ENCODE peak calls at places on chromosomes 3 and 15, in five cellular contexts. One of them, this sample, is unnamed. For H3K27me3 and H3K36me3, the result is how much of the 10 kb centered on the place peaks cover.

GRCh38 chr15:77107068-77107467 is 36.2 kb upstream of the TSPAN3 start:
- DNase-seq in heart right ventricle: peak
- DNase-seq in aorta: peak
- DNase-seq in naive thymus-derived CD4-positive, alpha-beta T cell: no peak
- DNase-seq in sigmoid colon: peak
- DNase-seq in this sample: no peak

GRCh38 chr3:146454796-146455195 is 14.6 kb downstream of the PLSCR2 start:
- DNase-seq in heart right ventricle: no peak
- DNase-seq in aorta: no peak
- DNase-seq in naive thymus-derived CD4-positive, alpha-beta T cell: no peak
- DNase-seq in sigmoid colon: no peak
- DNase-seq in this sample: no peak

GRCh38 chr3:121592856-121593702 is at the start of gene FBXO40:
- DNase-seq in heart right ventricle: peak
- DNase-seq in aorta: no peak
- DNase-seq in naive thymus-derived CD4-positive, alpha-beta T cell: no peak
- DNase-seq in sigmoid colon: no peak
- DNase-seq in this sample: peak

GRCh38 chr3:43366880-43367279 is 80.5 kb downstream of the SNRK start:
- DNase-seq in heart right ventricle: peak
- DNase-seq in aorta: peak
- DNase-seq in naive thymus-derived CD4-positive, alpha-beta T cell: no peak
- DNase-seq in sigmoid colon: no peak
- DNase-seq in this sample: no peak

GRCh38 chr3:2301361-2301760 is 202.7 kb downstream of the CNTN4 start:
- DNase-seq in heart right ventricle: no peak
- DNase-seq in aorta: no peak
- DNase-seq in naive thymus-derived CD4-positive, alpha-beta T cell: no peak
- DNase-seq in sigmoid colon: no peak
- DNase-seq in this sample: no peak

GRCh38 chr3:24272408-24272807 is 222.2 kb downstream of the THRB start:
- DNase-seq in heart right ventricle: no peak
- DNase-seq in aorta: no peak
- DNase-seq in naive thymus-derived CD4-positive, alpha-beta T cell: no peak
- DNase-seq in sigmoid colon: no peak
- DNase-seq in this sample: no peak

GRCh38 chr15:49628379-49628778 is 7.5 kb downstream of the DTWD1 start:
- DNase-seq in heart right ventricle: no peak
- DNase-seq in aorta: no peak
- DNase-seq in naive thymus-derived CD4-positive, alpha-beta T cell: no peak
- DNase-seq in sigmoid colon: no peak
- DNase-seq in this sample: no peak

GRCh38 chr15:29223640-29224039 is 46.0 kb downstream of the NSMCE3 start:
- DNase-seq in heart right ventricle: no peak
- DNase-seq in aorta: no peak
- DNase-seq in naive thymus-derived CD4-positive, alpha-beta T cell: no peak
- DNase-seq in sigmoid colon: no peak
- DNase-seq in this sample: no peak

GRCh38 chr3:129184396-129184656 is 630 bp upstream of the CNBP start:
- DNase-seq in heart right ventricle: peak
- DNase-seq in aorta: no peak
- DNase-seq in naive thymus-derived CD4-positive, alpha-beta T cell: no peak
- DNase-seq in sigmoid colon: peak
- DNase-seq in this sample: peak

GRCh38 chr3:80087769-80088168 is 320.0 kb upstream of the ROBO1 start:
- DNase-seq in heart right ventricle: no peak
- DNase-seq in aorta: no peak
- DNase-seq in naive thymus-derived CD4-positive, alpha-beta T cell: no peak
- DNase-seq in sigmoid colon: no peak
- DNase-seq in this sample: no peak

GRCh38 chr3:48919215-48920138 is 835 bp downstream of the ARIH2 start:
- DNase-seq in heart right ventricle: peak
- DNase-seq in aorta: peak
- DNase-seq in naive thymus-derived CD4-positive, alpha-beta T cell: peak
- DNase-seq in sigmoid colon: no peak
- DNase-seq in this sample: peak

GRCh38 chr3:150370129-150370602 is 37.9 kb upstream of the TSC22D2 start:
- DNase-seq in heart right ventricle: peak
- DNase-seq in aorta: peak
- DNase-seq in naive thymus-derived CD4-positive, alpha-beta T cell: no peak
- DNase-seq in sigmoid colon: peak
- DNase-seq in this sample: peak

GRCh38 chr15:38533926-38534325 is 30.7 kb downstream of the RASGRP1 start:
- DNase-seq in heart right ventricle: no peak
- DNase-seq in aorta: no peak
- DNase-seq in naive thymus-derived CD4-positive, alpha-beta T cell: no peak
- DNase-seq in sigmoid colon: no peak
- DNase-seq in this sample: no peak

GRCh38 chr3:120492103-120492502 is 41.3 kb upstream of the FSTL1 start:
- DNase-seq in heart right ventricle: no peak
- DNase-seq in aorta: no peak
- DNase-seq in naive thymus-derived CD4-positive, alpha-beta T cell: no peak
- DNase-seq in sigmoid colon: no peak
- DNase-seq in this sample: no peak

GRCh38 chr3:168628549-168628948 is 532.8 kb upstream of the GOLIM4 start:
- DNase-seq in heart right ventricle: no peak
- DNase-seq in aorta: no peak
- DNase-seq in naive thymus-derived CD4-positive, alpha-beta T cell: no peak
- DNase-seq in sigmoid colon: no peak
- DNase-seq in this sample: no peak

GRCh38 chr3:72281551-72281950 is 496.6 kb upstream of the PROK2 start:
- DNase-seq in heart right ventricle: no peak
- DNase-seq in aorta: no peak
- DNase-seq in naive thymus-derived CD4-positive, alpha-beta T cell: no peak
- DNase-seq in sigmoid colon: no peak
- DNase-seq in this sample: no peak

GRCh38 chr3:134757549-134758069 is 37.5 kb upstream of the EPHB1 start:
- DNase-seq in heart right ventricle: no peak
- DNase-seq in aorta: no peak
- DNase-seq in naive thymus-derived CD4-positive, alpha-beta T cell: no peak
- DNase-seq in sigmoid colon: no peak
- DNase-seq in this sample: no peak

GRCh38 chr3:10674593-10674992 is 141.4 kb upstream of the SLC6A11 start:
- DNase-seq in heart right ventricle: no peak
- DNase-seq in aorta: no peak
- DNase-seq in naive thymus-derived CD4-positive, alpha-beta T cell: no peak
- DNase-seq in sigmoid colon: no peak
- DNase-seq in this sample: no peak

GRCh38 chr3:126340081-126340511 is 17.1 kb downstream of the KLF15 start:
- DNase-seq in heart right ventricle: no peak
- DNase-seq in aorta: peak
- DNase-seq in naive thymus-derived CD4-positive, alpha-beta T cell: no peak
- DNase-seq in sigmoid colon: peak
- DNase-seq in this sample: no peak

GRCh38 chr15:99385865-99386264 is 134.6 kb downstream of the LRRC28 start:
- DNase-seq in heart right ventricle: peak
- DNase-seq in aorta: peak
- DNase-seq in naive thymus-derived CD4-positive, alpha-beta T cell: no peak
- DNase-seq in sigmoid colon: no peak
- DNase-seq in this sample: no peak

GRCh38 chr3:13892304-13892703 is 12.4 kb upstream of the WNT7A start:
- DNase-seq in heart right ventricle: no peak
- DNase-seq in aorta: no peak
- DNase-seq in naive thymus-derived CD4-positive, alpha-beta T cell: no peak
- DNase-seq in sigmoid colon: no peak
- DNase-seq in this sample: no peak

GRCh38 chr15:88385078-88385700 is 82.0 kb downstream of the MRPL46 start:
- DNase-seq in heart right ventricle: no peak
- DNase-seq in aorta: no peak
- DNase-seq in naive thymus-derived CD4-positive, alpha-beta T cell: no peak
- DNase-seq in sigmoid colon: no peak
- DNase-seq in this sample: no peak

GRCh38 chr3:15042936-15043335 is 22.2 kb downstream of the MRPS25 start:
- DNase-seq in heart right ventricle: no peak
- DNase-seq in aorta: no peak
- DNase-seq in naive thymus-derived CD4-positive, alpha-beta T cell: no peak
- DNase-seq in sigmoid colon: no peak
- DNase-seq in this sample: no peak

GRCh38 chr3:30042274-30042859 is 564.0 kb upstream of the TGFBR2 start:
- DNase-seq in heart right ventricle: peak
- DNase-seq in aorta: peak
- DNase-seq in naive thymus-derived CD4-positive, alpha-beta T cell: peak
- DNase-seq in sigmoid colon: peak
- DNase-seq in this sample: peak

GRCh38 chr3:150970665-150971327 is 1.7 kb downstream of the CLRN1 start:
- DNase-seq in heart right ventricle: no peak
- DNase-seq in aorta: no peak
- DNase-seq in naive thymus-derived CD4-positive, alpha-beta T cell: no peak
- DNase-seq in sigmoid colon: no peak
- DNase-seq in this sample: no peak

GRCh38 chr15:50911641-50912040 is 3.2 kb downstream of the AP4E1 start:
- DNase-seq in heart right ventricle: no peak
- DNase-seq in aorta: no peak
- DNase-seq in naive thymus-derived CD4-positive, alpha-beta T cell: no peak
- DNase-seq in sigmoid colon: no peak
- DNase-seq in this sample: no peak

GRCh38 chr15:90816401-90817116 is 51.8 kb upstream of the FURIN start:
- DNase-seq in heart right ventricle: no peak
- DNase-seq in aorta: no peak
- DNase-seq in naive thymus-derived CD4-positive, alpha-beta T cell: no peak
- DNase-seq in sigmoid colon: peak
- DNase-seq in this sample: peak
- H3K4me3 ChIP-seq in heart right ventricle: no peak
- H3K4me3 ChIP-seq in aorta: no peak
- H3K4me3 ChIP-seq in naive thymus-derived CD4-positive, alpha-beta T cell: no peak
- H3K4me3 ChIP-seq in sigmoid colon: no peak
- H3K4me3 ChIP-seq in this sample: no peak

GRCh38 chr15:94056314-94056713 is 175.0 kb upstream of the MCTP2 start:
- DNase-seq in heart right ventricle: no peak
- DNase-seq in aorta: no peak
- DNase-seq in naive thymus-derived CD4-positive, alpha-beta T cell: no peak
- DNase-seq in sigmoid colon: no peak
- DNase-seq in this sample: no peak
- H3K27me3 ChIP-seq in heart right ventricle: under half
- H3K27me3 ChIP-seq in aorta: under half
- H3K27me3 ChIP-seq in naive thymus-derived CD4-positive, alpha-beta T cell: under half
- H3K27me3 ChIP-seq in sigmoid colon: under half
- H3K27me3 ChIP-seq in this sample: under half

GRCh38 chr3:141900343-141900742 is 23.9 kb downstream of the ATP1B3 start:
- DNase-seq in heart right ventricle: no peak
- DNase-seq in aorta: no peak
- DNase-seq in naive thymus-derived CD4-positive, alpha-beta T cell: no peak
- DNase-seq in sigmoid colon: no peak
- DNase-seq in this sample: no peak

GRCh38 chr3:141894524-141895176 is 18.2 kb downstream of the ATP1B3 start:
- DNase-seq in heart right ventricle: no peak
- DNase-seq in aorta: no peak
- DNase-seq in naive thymus-derived CD4-positive, alpha-beta T cell: no peak
- DNase-seq in sigmoid colon: no peak
- DNase-seq in this sample: no peak

GRCh38 chr3:141895731-141896130 is 19.3 kb downstream of the ATP1B3 start:
- DNase-seq in heart right ventricle: no peak
- DNase-seq in aorta: no peak
- DNase-seq in naive thymus-derived CD4-positive, alpha-beta T cell: no peak
- DNase-seq in sigmoid colon: no peak
- DNase-seq in this sample: no peak
- H3K36me3 ChIP-seq in heart right ventricle: under half
- H3K36me3 ChIP-seq in aorta: under half
- H3K36me3 ChIP-seq in naive thymus-derived CD4-positive, alpha-beta T cell: under half
- H3K36me3 ChIP-seq in sigmoid colon: under half
- H3K36me3 ChIP-seq in this sample: under half

GRCh38 chr3:193592841-193593665 is at the start of gene OPA1:
- DNase-seq in heart right ventricle: peak
- DNase-seq in aorta: peak
- DNase-seq in naive thymus-derived CD4-positive, alpha-beta T cell: peak
- DNase-seq in sigmoid colon: peak
- DNase-seq in this sample: peak

GRCh38 chr3:193598202-193598601 is 5.2 kb downstream of the OPA1 start:
- DNase-seq in heart right ventricle: no peak
- DNase-seq in aorta: no peak
- DNase-seq in naive thymus-derived CD4-positive, alpha-beta T cell: no peak
- DNase-seq in sigmoid colon: no peak
- DNase-seq in this sample: no peak

GRCh38 chr3:193595939-193596487 is 3.0 kb downstream of the OPA1 start:
- DNase-seq in heart right ventricle: no peak
- DNase-seq in aorta: no peak
- DNase-seq in naive thymus-derived CD4-positive, alpha-beta T cell: no peak
- DNase-seq in sigmoid colon: no peak
- DNase-seq in this sample: no peak

GRCh38 chr3:193593666-193594025 is 638 bp downstream of the OPA1 start:
- DNase-seq in heart right ventricle: no peak
- DNase-seq in aorta: no peak
- DNase-seq in naive thymus-derived CD4-positive, alpha-beta T cell: peak
- DNase-seq in sigmoid colon: no peak
- DNase-seq in this sample: no peak

DNA sequence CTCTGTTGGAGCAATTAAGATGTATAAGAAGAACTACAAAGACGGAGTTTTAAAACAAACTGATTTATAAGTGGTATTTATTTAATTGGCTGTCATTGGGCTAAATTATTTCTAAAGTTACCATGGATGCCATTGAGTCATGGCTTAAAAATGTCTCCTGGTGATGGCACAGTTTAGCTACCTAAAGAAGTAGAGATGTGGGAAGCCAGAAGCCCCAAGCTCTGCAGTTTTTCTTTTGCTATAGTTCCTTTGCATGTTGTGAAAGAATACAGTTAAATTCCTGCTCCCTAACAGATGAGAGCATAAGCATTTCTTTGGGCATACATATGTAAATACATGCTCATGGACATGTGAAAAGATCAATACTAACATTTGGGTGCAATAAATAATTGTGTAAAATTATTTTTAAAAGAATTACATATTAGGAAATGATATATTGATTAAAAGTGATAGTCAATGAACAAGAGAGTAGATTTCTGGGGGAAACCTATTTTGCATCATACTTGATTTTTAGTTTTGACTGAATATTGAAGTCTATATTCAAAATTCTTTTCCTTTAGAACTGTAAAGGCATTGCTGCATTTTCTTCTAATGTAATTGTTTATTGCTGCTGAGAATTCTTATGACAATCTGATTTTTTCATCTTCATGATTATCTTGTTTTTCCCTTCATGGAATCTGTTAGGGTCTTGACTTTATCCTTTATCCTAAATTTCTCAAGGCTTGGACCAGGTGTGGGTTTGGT is 2.1 kb downstream of the OPA1 start:
- DNase-seq in heart right ventricle: no peak
- DNase-seq in aorta: no peak
- DNase-seq in naive thymus-derived CD4-positive, alpha-beta T cell: no peak
- DNase-seq in sigmoid colon: no peak
- DNase-seq in this sample: no peak
- H3K4me3 ChIP-seq in heart right ventricle: no peak
- H3K4me3 ChIP-seq in aorta: no peak
- H3K4me3 ChIP-seq in naive thymus-derived CD4-positive, alpha-beta T cell: no peak
- H3K4me3 ChIP-seq in sigmoid colon: no peak
- H3K4me3 ChIP-seq in this sample: no peak

DNA sequence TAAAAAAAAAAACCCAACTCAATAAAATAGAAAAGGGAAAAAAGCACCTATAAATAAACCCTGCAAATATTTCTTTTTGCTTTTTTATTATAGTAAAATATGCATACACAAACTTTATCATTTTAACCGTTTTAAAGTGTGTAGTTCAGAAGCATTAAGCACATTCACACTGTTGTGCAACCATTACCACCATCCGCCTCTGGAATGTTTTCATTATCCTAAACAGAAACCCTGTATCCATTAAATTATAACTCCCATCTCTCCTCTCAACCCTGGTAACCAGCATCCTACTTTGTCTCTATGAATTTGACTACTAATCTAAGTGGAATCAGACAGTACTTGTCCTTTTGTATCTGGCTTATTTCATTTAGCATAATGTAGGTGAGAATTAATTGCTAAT is 15.0 kb downstream of the CDCP1 start:
- DNase-seq in heart right ventricle: no peak
- DNase-seq in aorta: no peak
- DNase-seq in naive thymus-derived CD4-positive, alpha-beta T cell: no peak
- DNase-seq in sigmoid colon: no peak
- DNase-seq in this sample: no peak
- H3K27me3 ChIP-seq in heart right ventricle: under half
- H3K27me3 ChIP-seq in aorta: under half
- H3K27me3 ChIP-seq in naive thymus-derived CD4-positive, alpha-beta T cell: under half
- H3K27me3 ChIP-seq in sigmoid colon: under half
- H3K27me3 ChIP-seq in this sample: under half

This sample was measured in H7.